ENCODE peak calls at places on chromosome 2, in eight cellular contexts. T is KBM-7; H is heart left ventricle; Y is myocyte; S is left cardiac atrium; N is cardiac muscle cell; V is activated effector memory CD4-positive, alpha-beta T cell treated with anti-CD3 and anti-CD28 coated beads, Interleukin-2, amount 50 U/mL, for 16 hours; U is iPS DF 6.9. L is an unnamed sample.

GRCh38 chr2:7813541-7814310 is 868.1 kb upstream of the ID2 start:
- DNase-seq in T (no peak), H (no peak), Y (no peak), S (no peak), N (no peak), V (no peak), U (no peak), L (no peak)

GRCh38 chr2:147989809-147990403 is 30.6 kb downstream of the ORC4 start:
- DNase-seq in T (peak; percentile 66), H (no peak), Y (peak; percentile 64), S (no peak), N (peak; percentile 18), V (no peak), U (no peak), L (peak; percentile 15)

GRCh38 chr2:108316194-108316880 is 27.6 kb downstream of the SULT1C2 start:
- DNase-seq in T (no peak), H (no peak), Y (no peak), S (no peak), N (peak; percentile 3), V (no peak), U (peak; percentile 18), L (peak; percentile 17)

GRCh38 chr2:12684471-12684936 is 32.2 kb upstream of the TRIB2 start:
- DNase-seq in T (no peak), H (no peak), Y (no peak), S (no peak), N (no peak), V (no peak), U (no peak), L (peak; percentile 14)

GRCh38 chr2:71681626-71682025 is 228.3 kb downstream of the DYSF start:
- DNase-seq in T (no peak), H (no peak), Y (no peak), S (no peak), N (no peak), V (peak; percentile 34), U (no peak), L (no peak)

GRCh38 chr2:172447811-172448493 is 20.6 kb downstream of the ITGA6 start:
- DNase-seq in T (no peak), H (no peak), Y (no peak), S (no peak), N (no peak), V (no peak), U (no peak), L (no peak)

GRCh38 chr2:109063326-109063670 is 65.7 kb upstream of the SH3RF3 start:
- DNase-seq in T (no peak), H (no peak), Y (peak; percentile 32), S (no peak), N (no peak), V (no peak), U (no peak), L (peak; percentile 65)

GRCh38 chr2:213862407-213863076 is 548.3 kb upstream of the VWC2L start:
- DNase-seq in T (no peak), H (no peak), Y (no peak), S (no peak), N (peak; percentile 8), V (no peak), U (no peak), L (no peak)